ENCODE peak calls at places on chromosomes 1 and 21, in five cellular contexts. Q is right atrium auricular region; X is hepatocyte; C is activated CD8-positive, alpha-beta T cell treated with anti-CD3 and anti-CD28 coated beads for 36 hours; H is cardiac muscle cell. G is an unnamed sample.

GRCh38 chr1:65979645-65980044 is 186.9 kb downstream of the PDE4B start:
- DNase-seq in Q (no peak), X (no peak), C (no peak), H (no peak), G (no peak)

GRCh38 chr1:156725683-156726280 is 2.5 kb upstream of the METTL25B start:
- DNase-seq in Q (peak), X (peak), C (peak), H (peak), G (peak)

GRCh38 chr1:39205102-39205780 is 746 bp downstream of the MACF1 start:
- DNase-seq in Q (peak), X (peak), C (peak), H (peak), G (no peak)

GRCh38 chr1:97331165-97331564 is 589.7 kb downstream of the DPYD start:
- DNase-seq in Q (no peak), X (no peak), C (no peak), H (no peak), G (no peak)

GRCh38 chr1:51264470-51264869 is 28.4 kb downstream of the RNF11 start:
- DNase-seq in Q (no peak), X (peak), C (no peak), H (peak), G (no peak)

GRCh38 chr1:233671286-233671685 is 57.4 kb downstream of the KCNK1 start:
- DNase-seq in Q (no peak), X (no peak), C (no peak), H (no peak), G (no peak)

GRCh38 chr1:236471653-236472052 is 52.1 kb upstream of the LGALS8 start:
- DNase-seq in Q (no peak), X (no peak), C (no peak), H (no peak), G (no peak)

GRCh38 chr1:49864597-49864996 is 159.2 kb downstream of the AGBL4 start:
- DNase-seq in Q (no peak), X (no peak), C (no peak), H (no peak), G (no peak)

GRCh38 chr1:116412480-116412798 is 39.4 kb downstream of the ATP1A1 start:
- DNase-seq in Q (no peak), X (no peak), C (no peak), H (no peak), G (no peak)

GRCh38 chr1:58885998-58886397 is 102.2 kb upstream of the JUN start:
- DNase-seq in Q (no peak), X (no peak), C (peak), H (peak), G (no peak)

GRCh38 chr1:44584167-44584566 is 90.1 kb downstream of the TMEM53 start:
- DNase-seq in Q (no peak), X (peak), C (no peak), H (no peak), G (no peak)

GRCh38 chr1:160260436-160261382 is 1.6 kb downstream of the DCAF8 start:
- DNase-seq in Q (no peak), X (peak), C (no peak), H (peak), G (no peak)

GRCh38 chr21:39079617-39080016 is 103.6 kb downstream of the PSMG1 start:
- DNase-seq in Q (peak), X (no peak), C (no peak), H (peak), G (no peak)

GRCh38 chr1:162059721-162060120 is 9.8 kb upstream of the NOS1AP start:
- DNase-seq in Q (no peak), X (no peak), C (no peak), H (no peak), G (no peak)
- TF ChIP-seq CTCF in Q (no peak), X (no peak), C (no peak), H (no peak), G (no peak)

DNA sequence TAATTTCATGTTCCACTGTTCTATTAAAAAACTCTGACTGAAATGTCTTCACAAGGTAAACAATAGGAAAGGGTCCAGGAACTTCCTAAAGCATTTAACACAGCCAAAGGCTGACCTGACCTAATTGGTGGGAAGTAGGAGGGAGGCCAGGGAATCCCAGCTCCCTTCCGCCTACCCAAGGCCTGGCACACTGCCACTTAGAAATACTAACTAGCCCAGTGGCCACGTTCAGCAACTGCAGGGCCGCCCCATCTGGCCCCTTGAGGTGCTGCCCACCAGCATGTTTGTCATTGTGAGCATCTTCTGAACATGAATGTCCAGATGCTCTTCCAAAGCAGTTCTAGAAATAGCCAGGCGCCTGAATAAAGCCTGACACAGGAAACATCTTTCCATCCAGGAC is 44.7 kb upstream of the BCL9 start:
- DNase-seq in Q (no peak), X (peak), C (peak), H (peak), G (peak)
- TF ChIP-seq CTCF in Q (peak), X (no peak), C (no peak), H (peak), G (peak)

GRCh38 chr21:34020005-34020847 is 53.2 kb upstream of the MRPS6 start:
- DNase-seq in Q (no peak), X (no peak), C (no peak), H (no peak), G (no peak)
- TF ChIP-seq CTCF in Q (no peak), X (no peak), C (no peak), H (no peak), G (no peak)

GRCh38 chr21:30209571-30209970 is 6.3 kb downstream of the CLDN8 start:
- DNase-seq in Q (no peak), X (no peak), C (no peak), H (peak), G (no peak)
- TF ChIP-seq CTCF in Q (no peak), X (no peak), C (no peak), H (peak), G (no peak)

GRCh38 chr1:31790641-31791091 is 25.2 kb downstream of the SPOCD1 start:
- DNase-seq in Q (no peak), X (no peak), C (no peak), H (no peak), G (no peak)

GRCh38 chr1:31788138-31788824 is 24.1 kb upstream of the ADGRB2 start:
- DNase-seq in Q (peak), X (peak), C (peak), H (peak), G (peak)

GRCh38 chr1:31788825-31789256 is 24.7 kb upstream of the ADGRB2 start:
- DNase-seq in Q (no peak), X (no peak), C (no peak), H (peak), G (no peak)

GRCh38 chr1:31790140-31790539 is 25.7 kb downstream of the SPOCD1 start:
- DNase-seq in Q (no peak), X (no peak), C (no peak), H (no peak), G (no peak)

GRCh38 chr1:31789259-31790065 is 25.3 kb upstream of the ADGRB2 start:
- DNase-seq in Q (peak), X (peak), C (peak), H (peak), G (peak)
- TF ChIP-seq CTCF in Q (peak), X (peak), C (peak), H (peak), G (peak)

GRCh38 chr1:119286587-119287181 is 81.9 kb upstream of the HAO2 start:
- DNase-seq in Q (no peak), X (peak), C (peak), H (peak), G (peak)
- TF ChIP-seq CTCF in Q (peak), X (peak), C (peak), H (peak), G (no peak)

GRCh38 chr1:2925923-2926322 is 95.3 kb upstream of the ACTRT2 start:
- DNase-seq in Q (no peak), X (no peak), C (no peak), H (no peak), G (no peak)
- TF ChIP-seq CTCF in Q (no peak), X (no peak), C (no peak), H (no peak), G (no peak)

G was measured in Calu3.